ENCODE peak calls at places on chromosomes 4 and X, in nine cellular contexts. One of them, this sample, is unnamed.

GRCh38 chr4:184940500-184940899 is 77.8 kb upstream of the HELT start:
- DNase-seq in stimulated activated CD8-positive, alpha-beta memory T cell treated with anti-CD3 and anti-CD28 coated beads, Interleukin-12 subunit alpha, Interleukin-12 subunit beta, amount 100 ng/mL, for 4 hours: no peak
- DNase-seq in GM12891: no peak
- DNase-seq in CD4-positive, alpha-beta T cell: no peak
- DNase-seq in GM23248: no peak
- DNase-seq in caudate nucleus: no peak
- DNase-seq in NCI-H748 treated with DMSO at 0.1 percent for 48 hours: no peak
- DNase-seq in NCI-H2081 treated with DMSO at 0.1 percent for 48 hours: no peak
- DNase-seq in SK-N-DZ: no peak
- DNase-seq in this sample: no peak

GRCh38 chrX:94053575-94053974 is 379.6 kb downstream of the FAM133A start:
- DNase-seq in stimulated activated CD8-positive, alpha-beta memory T cell treated with anti-CD3 and anti-CD28 coated beads, Interleukin-12 subunit alpha, Interleukin-12 subunit beta, amount 100 ng/mL, for 4 hours: no peak
- DNase-seq in GM12891: no peak
- DNase-seq in CD4-positive, alpha-beta T cell: no peak
- DNase-seq in GM23248: no peak
- DNase-seq in caudate nucleus: no peak
- DNase-seq in NCI-H748 treated with DMSO at 0.1 percent for 48 hours: no peak
- DNase-seq in NCI-H2081 treated with DMSO at 0.1 percent for 48 hours: no peak
- DNase-seq in SK-N-DZ: no peak
- DNase-seq in this sample: no peak

GRCh38 chrX:47218920-47219815 is 687 bp downstream of the CDK16 start:
- DNase-seq in stimulated activated CD8-positive, alpha-beta memory T cell treated with anti-CD3 and anti-CD28 coated beads, Interleukin-12 subunit alpha, Interleukin-12 subunit beta, amount 100 ng/mL, for 4 hours: peak
- DNase-seq in GM12891: peak
- DNase-seq in CD4-positive, alpha-beta T cell: peak
- DNase-seq in GM23248: peak
- DNase-seq in caudate nucleus: no peak
- DNase-seq in NCI-H748 treated with DMSO at 0.1 percent for 48 hours: no peak
- DNase-seq in NCI-H2081 treated with DMSO at 0.1 percent for 48 hours: no peak
- DNase-seq in SK-N-DZ: peak
- DNase-seq in this sample: no peak

GRCh38 chr4:86594559-86595425 is 677 bp downstream of the PTPN13 start:
- DNase-seq in stimulated activated CD8-positive, alpha-beta memory T cell treated with anti-CD3 and anti-CD28 coated beads, Interleukin-12 subunit alpha, Interleukin-12 subunit beta, amount 100 ng/mL, for 4 hours: no peak
- DNase-seq in GM12891: no peak
- DNase-seq in CD4-positive, alpha-beta T cell: no peak
- DNase-seq in GM23248: peak
- DNase-seq in caudate nucleus: peak
- DNase-seq in NCI-H748 treated with DMSO at 0.1 percent for 48 hours: peak
- DNase-seq in NCI-H2081 treated with DMSO at 0.1 percent for 48 hours: no peak
- DNase-seq in SK-N-DZ: peak
- DNase-seq in this sample: no peak

GRCh38 chrX:15413101-15413500 is 28.9 kb upstream of the VEGFD start:
- DNase-seq in stimulated activated CD8-positive, alpha-beta memory T cell treated with anti-CD3 and anti-CD28 coated beads, Interleukin-12 subunit alpha, Interleukin-12 subunit beta, amount 100 ng/mL, for 4 hours: no peak
- DNase-seq in GM12891: no peak
- DNase-seq in CD4-positive, alpha-beta T cell: no peak
- DNase-seq in GM23248: no peak
- DNase-seq in caudate nucleus: no peak
- DNase-seq in NCI-H748 treated with DMSO at 0.1 percent for 48 hours: no peak
- DNase-seq in NCI-H2081 treated with DMSO at 0.1 percent for 48 hours: no peak
- DNase-seq in SK-N-DZ: no peak
- DNase-seq in this sample: no peak

GRCh38 chr4:83552085-83552484 is 16.2 kb downstream of the GPAT3 start:
- DNase-seq in stimulated activated CD8-positive, alpha-beta memory T cell treated with anti-CD3 and anti-CD28 coated beads, Interleukin-12 subunit alpha, Interleukin-12 subunit beta, amount 100 ng/mL, for 4 hours: no peak
- DNase-seq in GM12891: no peak
- DNase-seq in CD4-positive, alpha-beta T cell: no peak
- DNase-seq in GM23248: peak
- DNase-seq in caudate nucleus: no peak
- DNase-seq in NCI-H748 treated with DMSO at 0.1 percent for 48 hours: no peak
- DNase-seq in NCI-H2081 treated with DMSO at 0.1 percent for 48 hours: no peak
- DNase-seq in SK-N-DZ: no peak
- DNase-seq in this sample: no peak

GRCh38 chrX:150062292-150063137 is 124.2 kb upstream of the EOLA2 start:
- DNase-seq in stimulated activated CD8-positive, alpha-beta memory T cell treated with anti-CD3 and anti-CD28 coated beads, Interleukin-12 subunit alpha, Interleukin-12 subunit beta, amount 100 ng/mL, for 4 hours: no peak
- DNase-seq in GM12891: no peak
- DNase-seq in CD4-positive, alpha-beta T cell: no peak
- DNase-seq in GM23248: peak
- DNase-seq in caudate nucleus: no peak
- DNase-seq in NCI-H748 treated with DMSO at 0.1 percent for 48 hours: no peak
- DNase-seq in NCI-H2081 treated with DMSO at 0.1 percent for 48 hours: no peak
- DNase-seq in SK-N-DZ: no peak
- DNase-seq in this sample: peak

GRCh38 chr4:9940041-9940440 is 81.3 kb downstream of the SLC2A9 start:
- DNase-seq in stimulated activated CD8-positive, alpha-beta memory T cell treated with anti-CD3 and anti-CD28 coated beads, Interleukin-12 subunit alpha, Interleukin-12 subunit beta, amount 100 ng/mL, for 4 hours: no peak
- DNase-seq in GM12891: no peak
- DNase-seq in CD4-positive, alpha-beta T cell: no peak
- DNase-seq in GM23248: no peak
- DNase-seq in caudate nucleus: no peak
- DNase-seq in NCI-H748 treated with DMSO at 0.1 percent for 48 hours: no peak
- DNase-seq in NCI-H2081 treated with DMSO at 0.1 percent for 48 hours: no peak
- DNase-seq in SK-N-DZ: no peak
- DNase-seq in this sample: no peak

GRCh38 chr4:24262084-24262483 is 322.3 kb downstream of the DHX15 start:
- DNase-seq in stimulated activated CD8-positive, alpha-beta memory T cell treated with anti-CD3 and anti-CD28 coated beads, Interleukin-12 subunit alpha, Interleukin-12 subunit beta, amount 100 ng/mL, for 4 hours: no peak
- DNase-seq in GM12891: no peak
- DNase-seq in CD4-positive, alpha-beta T cell: no peak
- DNase-seq in GM23248: no peak
- DNase-seq in caudate nucleus: no peak
- DNase-seq in NCI-H748 treated with DMSO at 0.1 percent for 48 hours: no peak
- DNase-seq in NCI-H2081 treated with DMSO at 0.1 percent for 48 hours: no peak
- DNase-seq in SK-N-DZ: no peak
- DNase-seq in this sample: no peak

GRCh38 chrX:11109968-11110367 is 1.2 kb upstream of the HCCS start:
- DNase-seq in stimulated activated CD8-positive, alpha-beta memory T cell treated with anti-CD3 and anti-CD28 coated beads, Interleukin-12 subunit alpha, Interleukin-12 subunit beta, amount 100 ng/mL, for 4 hours: no peak
- DNase-seq in GM12891: no peak
- DNase-seq in CD4-positive, alpha-beta T cell: no peak
- DNase-seq in GM23248: no peak
- DNase-seq in caudate nucleus: no peak
- DNase-seq in NCI-H748 treated with DMSO at 0.1 percent for 48 hours: no peak
- DNase-seq in NCI-H2081 treated with DMSO at 0.1 percent for 48 hours: no peak
- DNase-seq in SK-N-DZ: peak
- DNase-seq in this sample: no peak

GRCh38 chr4:128600996-128601857 is 208.3 kb upstream of the JADE1 start:
- DNase-seq in stimulated activated CD8-positive, alpha-beta memory T cell treated with anti-CD3 and anti-CD28 coated beads, Interleukin-12 subunit alpha, Interleukin-12 subunit beta, amount 100 ng/mL, for 4 hours: no peak
- DNase-seq in GM12891: no peak
- DNase-seq in CD4-positive, alpha-beta T cell: no peak
- DNase-seq in GM23248: peak
- DNase-seq in caudate nucleus: no peak
- DNase-seq in NCI-H748 treated with DMSO at 0.1 percent for 48 hours: peak
- DNase-seq in NCI-H2081 treated with DMSO at 0.1 percent for 48 hours: peak
- DNase-seq in SK-N-DZ: peak
- DNase-seq in this sample: peak

GRCh38 chr4:143616771-143617170 is 83.7 kb downstream of the FREM3 start:
- DNase-seq in stimulated activated CD8-positive, alpha-beta memory T cell treated with anti-CD3 and anti-CD28 coated beads, Interleukin-12 subunit alpha, Interleukin-12 subunit beta, amount 100 ng/mL, for 4 hours: no peak
- DNase-seq in GM12891: peak
- DNase-seq in CD4-positive, alpha-beta T cell: no peak
- DNase-seq in GM23248: peak
- DNase-seq in caudate nucleus: no peak
- DNase-seq in NCI-H748 treated with DMSO at 0.1 percent for 48 hours: no peak
- DNase-seq in NCI-H2081 treated with DMSO at 0.1 percent for 48 hours: no peak
- DNase-seq in SK-N-DZ: no peak
- DNase-seq in this sample: no peak

GRCh38 chr4:77473509-77473908 is 132.1 kb upstream of the CXCL13 start:
- DNase-seq in stimulated activated CD8-positive, alpha-beta memory T cell treated with anti-CD3 and anti-CD28 coated beads, Interleukin-12 subunit alpha, Interleukin-12 subunit beta, amount 100 ng/mL, for 4 hours: no peak
- DNase-seq in GM12891: no peak
- DNase-seq in CD4-positive, alpha-beta T cell: no peak
- DNase-seq in GM23248: peak
- DNase-seq in caudate nucleus: no peak
- DNase-seq in NCI-H748 treated with DMSO at 0.1 percent for 48 hours: no peak
- DNase-seq in NCI-H2081 treated with DMSO at 0.1 percent for 48 hours: no peak
- DNase-seq in SK-N-DZ: no peak
- DNase-seq in this sample: no peak

GRCh38 chr4:158962396-158962795 is 140.5 kb upstream of the RAPGEF2 start:
- DNase-seq in stimulated activated CD8-positive, alpha-beta memory T cell treated with anti-CD3 and anti-CD28 coated beads, Interleukin-12 subunit alpha, Interleukin-12 subunit beta, amount 100 ng/mL, for 4 hours: no peak
- DNase-seq in GM12891: no peak
- DNase-seq in CD4-positive, alpha-beta T cell: no peak
- DNase-seq in GM23248: no peak
- DNase-seq in caudate nucleus: no peak
- DNase-seq in NCI-H748 treated with DMSO at 0.1 percent for 48 hours: no peak
- DNase-seq in NCI-H2081 treated with DMSO at 0.1 percent for 48 hours: no peak
- DNase-seq in SK-N-DZ: no peak
- DNase-seq in this sample: no peak

GRCh38 chr4:111717916-111718315 is 427.3 kb upstream of the FAM241A start:
- DNase-seq in stimulated activated CD8-positive, alpha-beta memory T cell treated with anti-CD3 and anti-CD28 coated beads, Interleukin-12 subunit alpha, Interleukin-12 subunit beta, amount 100 ng/mL, for 4 hours: no peak
- DNase-seq in GM12891: no peak
- DNase-seq in CD4-positive, alpha-beta T cell: no peak
- DNase-seq in GM23248: peak
- DNase-seq in caudate nucleus: no peak
- DNase-seq in NCI-H748 treated with DMSO at 0.1 percent for 48 hours: no peak
- DNase-seq in NCI-H2081 treated with DMSO at 0.1 percent for 48 hours: no peak
- DNase-seq in SK-N-DZ: no peak
- DNase-seq in this sample: no peak

GRCh38 chr4:62193726-62194125 is 993.6 kb downstream of the ADGRL3 start:
- DNase-seq in stimulated activated CD8-positive, alpha-beta memory T cell treated with anti-CD3 and anti-CD28 coated beads, Interleukin-12 subunit alpha, Interleukin-12 subunit beta, amount 100 ng/mL, for 4 hours: no peak
- DNase-seq in GM12891: no peak
- DNase-seq in CD4-positive, alpha-beta T cell: no peak
- DNase-seq in GM23248: no peak
- DNase-seq in caudate nucleus: no peak
- DNase-seq in NCI-H748 treated with DMSO at 0.1 percent for 48 hours: no peak
- DNase-seq in NCI-H2081 treated with DMSO at 0.1 percent for 48 hours: no peak
- DNase-seq in SK-N-DZ: no peak
- DNase-seq in this sample: no peak

GRCh38 chrX:7316887-7317286 is 168.9 kb upstream of the PUDP start:
- DNase-seq in stimulated activated CD8-positive, alpha-beta memory T cell treated with anti-CD3 and anti-CD28 coated beads, Interleukin-12 subunit alpha, Interleukin-12 subunit beta, amount 100 ng/mL, for 4 hours: no peak
- DNase-seq in GM12891: no peak
- DNase-seq in CD4-positive, alpha-beta T cell: no peak
- DNase-seq in GM23248: peak
- DNase-seq in caudate nucleus: no peak
- DNase-seq in NCI-H748 treated with DMSO at 0.1 percent for 48 hours: no peak
- DNase-seq in NCI-H2081 treated with DMSO at 0.1 percent for 48 hours: no peak
- DNase-seq in SK-N-DZ: no peak
- DNase-seq in this sample: no peak

GRCh38 chr4:1504786-1505500 is 98.7 kb upstream of the NKX1-1 start:
- DNase-seq in stimulated activated CD8-positive, alpha-beta memory T cell treated with anti-CD3 and anti-CD28 coated beads, Interleukin-12 subunit alpha, Interleukin-12 subunit beta, amount 100 ng/mL, for 4 hours: no peak
- DNase-seq in GM12891: no peak
- DNase-seq in CD4-positive, alpha-beta T cell: no peak
- DNase-seq in GM23248: peak
- DNase-seq in caudate nucleus: no peak
- DNase-seq in NCI-H748 treated with DMSO at 0.1 percent for 48 hours: no peak
- DNase-seq in NCI-H2081 treated with DMSO at 0.1 percent for 48 hours: no peak
- DNase-seq in SK-N-DZ: no peak
- DNase-seq in this sample: no peak

GRCh38 chr4:2284934-2285664 is 23.2 kb upstream of the MXD4 start:
- DNase-seq in stimulated activated CD8-positive, alpha-beta memory T cell treated with anti-CD3 and anti-CD28 coated beads, Interleukin-12 subunit alpha, Interleukin-12 subunit beta, amount 100 ng/mL, for 4 hours: no peak
- DNase-seq in GM12891: no peak
- DNase-seq in CD4-positive, alpha-beta T cell: no peak
- DNase-seq in GM23248: peak
- DNase-seq in caudate nucleus: no peak
- DNase-seq in NCI-H748 treated with DMSO at 0.1 percent for 48 hours: no peak
- DNase-seq in NCI-H2081 treated with DMSO at 0.1 percent for 48 hours: no peak
- DNase-seq in SK-N-DZ: no peak
- DNase-seq in this sample: no peak

GRCh38 chr4:54392459-54392858 is 163.4 kb downstream of the PDGFRA start:
- DNase-seq in stimulated activated CD8-positive, alpha-beta memory T cell treated with anti-CD3 and anti-CD28 coated beads, Interleukin-12 subunit alpha, Interleukin-12 subunit beta, amount 100 ng/mL, for 4 hours: no peak
- DNase-seq in GM12891: no peak
- DNase-seq in CD4-positive, alpha-beta T cell: no peak
- DNase-seq in GM23248: peak
- DNase-seq in caudate nucleus: no peak
- DNase-seq in NCI-H748 treated with DMSO at 0.1 percent for 48 hours: no peak
- DNase-seq in NCI-H2081 treated with DMSO at 0.1 percent for 48 hours: no peak
- DNase-seq in SK-N-DZ: no peak
- DNase-seq in this sample: no peak

GRCh38 chr4:15702941-15703403 is at the start of gene BST1:
- DNase-seq in stimulated activated CD8-positive, alpha-beta memory T cell treated with anti-CD3 and anti-CD28 coated beads, Interleukin-12 subunit alpha, Interleukin-12 subunit beta, amount 100 ng/mL, for 4 hours: peak
- DNase-seq in GM12891: peak
- DNase-seq in CD4-positive, alpha-beta T cell: peak
- DNase-seq in GM23248: peak
- DNase-seq in caudate nucleus: peak
- DNase-seq in NCI-H748 treated with DMSO at 0.1 percent for 48 hours: no peak
- DNase-seq in NCI-H2081 treated with DMSO at 0.1 percent for 48 hours: no peak
- DNase-seq in SK-N-DZ: peak
- DNase-seq in this sample: peak

GRCh38 chr4:8218371-8219050 is 19.4 kb downstream of the SH3TC1 start:
- DNase-seq in stimulated activated CD8-positive, alpha-beta memory T cell treated with anti-CD3 and anti-CD28 coated beads, Interleukin-12 subunit alpha, Interleukin-12 subunit beta, amount 100 ng/mL, for 4 hours: no peak
- DNase-seq in GM12891: no peak
- DNase-seq in CD4-positive, alpha-beta T cell: no peak
- DNase-seq in GM23248: no peak
- DNase-seq in caudate nucleus: no peak
- DNase-seq in NCI-H748 treated with DMSO at 0.1 percent for 48 hours: no peak
- DNase-seq in NCI-H2081 treated with DMSO at 0.1 percent for 48 hours: peak
- DNase-seq in SK-N-DZ: no peak
- DNase-seq in this sample: peak

GRCh38 chr4:122712782-122713181 is 19.7 kb upstream of the BBS12 start:
- DNase-seq in stimulated activated CD8-positive, alpha-beta memory T cell treated with anti-CD3 and anti-CD28 coated beads, Interleukin-12 subunit alpha, Interleukin-12 subunit beta, amount 100 ng/mL, for 4 hours: no peak
- DNase-seq in GM12891: no peak
- DNase-seq in CD4-positive, alpha-beta T cell: no peak
- DNase-seq in GM23248: peak
- DNase-seq in caudate nucleus: no peak
- DNase-seq in NCI-H748 treated with DMSO at 0.1 percent for 48 hours: no peak
- DNase-seq in NCI-H2081 treated with DMSO at 0.1 percent for 48 hours: no peak
- DNase-seq in SK-N-DZ: no peak
- DNase-seq in this sample: no peak

GRCh38 chr4:158776106-158776505 is 7.3 kb downstream of the FNIP2 start:
- DNase-seq in stimulated activated CD8-positive, alpha-beta memory T cell treated with anti-CD3 and anti-CD28 coated beads, Interleukin-12 subunit alpha, Interleukin-12 subunit beta, amount 100 ng/mL, for 4 hours: no peak
- DNase-seq in GM12891: no peak
- DNase-seq in CD4-positive, alpha-beta T cell: no peak
- DNase-seq in GM23248: no peak
- DNase-seq in caudate nucleus: no peak
- DNase-seq in NCI-H748 treated with DMSO at 0.1 percent for 48 hours: no peak
- DNase-seq in NCI-H2081 treated with DMSO at 0.1 percent for 48 hours: no peak
- DNase-seq in SK-N-DZ: no peak
- DNase-seq in this sample: no peak

GRCh38 chrX:8783100-8784098 is 17.8 kb downstream of the FAM9A start:
- DNase-seq in stimulated activated CD8-positive, alpha-beta memory T cell treated with anti-CD3 and anti-CD28 coated beads, Interleukin-12 subunit alpha, Interleukin-12 subunit beta, amount 100 ng/mL, for 4 hours: no peak
- DNase-seq in GM12891: peak
- DNase-seq in CD4-positive, alpha-beta T cell: peak
- DNase-seq in GM23248: peak
- DNase-seq in caudate nucleus: no peak
- DNase-seq in NCI-H748 treated with DMSO at 0.1 percent for 48 hours: no peak
- DNase-seq in NCI-H2081 treated with DMSO at 0.1 percent for 48 hours: no peak
- DNase-seq in SK-N-DZ: no peak
- DNase-seq in this sample: peak

GRCh38 chr4:91795947-91796346 is 507.8 kb upstream of the GRID2 start:
- DNase-seq in stimulated activated CD8-positive, alpha-beta memory T cell treated with anti-CD3 and anti-CD28 coated beads, Interleukin-12 subunit alpha, Interleukin-12 subunit beta, amount 100 ng/mL, for 4 hours: no peak
- DNase-seq in GM12891: no peak
- DNase-seq in CD4-positive, alpha-beta T cell: no peak
- DNase-seq in GM23248: no peak
- DNase-seq in caudate nucleus: no peak
- DNase-seq in NCI-H748 treated with DMSO at 0.1 percent for 48 hours: no peak
- DNase-seq in NCI-H2081 treated with DMSO at 0.1 percent for 48 hours: no peak
- DNase-seq in SK-N-DZ: no peak
- DNase-seq in this sample: no peak

GRCh38 chr4:41600243-41600642 is 62.3 kb downstream of the LIMCH1 start:
- DNase-seq in stimulated activated CD8-positive, alpha-beta memory T cell treated with anti-CD3 and anti-CD28 coated beads, Interleukin-12 subunit alpha, Interleukin-12 subunit beta, amount 100 ng/mL, for 4 hours: no peak
- DNase-seq in GM12891: no peak
- DNase-seq in CD4-positive, alpha-beta T cell: no peak
- DNase-seq in GM23248: peak
- DNase-seq in caudate nucleus: no peak
- DNase-seq in NCI-H748 treated with DMSO at 0.1 percent for 48 hours: peak
- DNase-seq in NCI-H2081 treated with DMSO at 0.1 percent for 48 hours: peak
- DNase-seq in SK-N-DZ: no peak
- DNase-seq in this sample: peak

GRCh38 chrX:71996826-71997225 is 86.2 kb downstream of the NHSL2 start:
- DNase-seq in stimulated activated CD8-positive, alpha-beta memory T cell treated with anti-CD3 and anti-CD28 coated beads, Interleukin-12 subunit alpha, Interleukin-12 subunit beta, amount 100 ng/mL, for 4 hours: no peak
- DNase-seq in GM12891: no peak
- DNase-seq in CD4-positive, alpha-beta T cell: no peak
- DNase-seq in GM23248: peak
- DNase-seq in caudate nucleus: no peak
- DNase-seq in NCI-H748 treated with DMSO at 0.1 percent for 48 hours: no peak
- DNase-seq in NCI-H2081 treated with DMSO at 0.1 percent for 48 hours: no peak
- DNase-seq in SK-N-DZ: no peak
- DNase-seq in this sample: no peak

GRCh38 chr4:24880171-24880570 is 32.7 kb downstream of the CCDC149 start:
- DNase-seq in stimulated activated CD8-positive, alpha-beta memory T cell treated with anti-CD3 and anti-CD28 coated beads, Interleukin-12 subunit alpha, Interleukin-12 subunit beta, amount 100 ng/mL, for 4 hours: no peak
- DNase-seq in GM12891: no peak
- DNase-seq in CD4-positive, alpha-beta T cell: no peak
- DNase-seq in GM23248: no peak
- DNase-seq in caudate nucleus: no peak
- DNase-seq in NCI-H748 treated with DMSO at 0.1 percent for 48 hours: no peak
- DNase-seq in NCI-H2081 treated with DMSO at 0.1 percent for 48 hours: no peak
- DNase-seq in SK-N-DZ: no peak
- DNase-seq in this sample: no peak

GRCh38 chr4:32991663-32992062 is 2271.5 kb downstream of the PCDH7 start:
- DNase-seq in stimulated activated CD8-positive, alpha-beta memory T cell treated with anti-CD3 and anti-CD28 coated beads, Interleukin-12 subunit alpha, Interleukin-12 subunit beta, amount 100 ng/mL, for 4 hours: no peak
- DNase-seq in GM12891: no peak
- DNase-seq in CD4-positive, alpha-beta T cell: no peak
- DNase-seq in GM23248: no peak
- DNase-seq in caudate nucleus: no peak
- DNase-seq in NCI-H748 treated with DMSO at 0.1 percent for 48 hours: no peak
- DNase-seq in NCI-H2081 treated with DMSO at 0.1 percent for 48 hours: no peak
- DNase-seq in SK-N-DZ: no peak
- DNase-seq in this sample: no peak

GRCh38 chr4:110245567-110245966 is 47.2 kb upstream of the ELOVL6 start:
- DNase-seq in stimulated activated CD8-positive, alpha-beta memory T cell treated with anti-CD3 and anti-CD28 coated beads, Interleukin-12 subunit alpha, Interleukin-12 subunit beta, amount 100 ng/mL, for 4 hours: no peak
- DNase-seq in GM12891: no peak
- DNase-seq in CD4-positive, alpha-beta T cell: no peak
- DNase-seq in GM23248: peak
- DNase-seq in caudate nucleus: no peak
- DNase-seq in NCI-H748 treated with DMSO at 0.1 percent for 48 hours: no peak
- DNase-seq in NCI-H2081 treated with DMSO at 0.1 percent for 48 hours: no peak
- DNase-seq in SK-N-DZ: no peak
- DNase-seq in this sample: no peak

This sample was measured in NCI-H1092 treated with DMSO at 0.1 percent for 48 hours.